ENCODE peak calls at places on chromosomes 2 and 18, in eight cellular contexts. One of them, this sample, is unnamed.

GRCh38 chr2:21657475-21657874 is 533.7 kb downstream of the TDRD15 start:
- DNase-seq in psoas muscle: no peak
- DNase-seq in astrocyte of the spinal cord: no peak
- DNase-seq in GM20000: no peak
- DNase-seq in NCI-H187 treated with DMSO at 0.1 percent for 48 hours: no peak
- DNase-seq in hippocampal formation: no peak
- DNase-seq in GM12865: no peak
- DNase-seq in Daoy: no peak
- DNase-seq in this sample: no peak

GRCh38 chr2:44941551-44942234 is at the start of gene SIX3:
- DNase-seq in psoas muscle: no peak
- DNase-seq in astrocyte of the spinal cord: no peak
- DNase-seq in GM20000: peak
- DNase-seq in NCI-H187 treated with DMSO at 0.1 percent for 48 hours: no peak
- DNase-seq in hippocampal formation: no peak
- DNase-seq in GM12865: peak
- DNase-seq in Daoy: peak
- DNase-seq in this sample: no peak

GRCh38 chr18:55748227-55748738 is 160.3 kb upstream of the TCF4 start:
- DNase-seq in psoas muscle: no peak
- DNase-seq in astrocyte of the spinal cord: no peak
- DNase-seq in GM20000: no peak
- DNase-seq in NCI-H187 treated with DMSO at 0.1 percent for 48 hours: no peak
- DNase-seq in hippocampal formation: no peak
- DNase-seq in GM12865: no peak
- DNase-seq in Daoy: no peak
- DNase-seq in this sample: no peak

GRCh38 chr2:96477458-96477857 is 27.7 kb downstream of the NEURL3 start:
- DNase-seq in psoas muscle: no peak
- DNase-seq in astrocyte of the spinal cord: no peak
- DNase-seq in GM20000: no peak
- DNase-seq in NCI-H187 treated with DMSO at 0.1 percent for 48 hours: no peak
- DNase-seq in hippocampal formation: no peak
- DNase-seq in GM12865: no peak
- DNase-seq in Daoy: no peak
- DNase-seq in this sample: no peak

GRCh38 chr2:211744379-211744778 is 794.2 kb downstream of the ERBB4 start:
- DNase-seq in psoas muscle: no peak
- DNase-seq in astrocyte of the spinal cord: no peak
- DNase-seq in GM20000: no peak
- DNase-seq in NCI-H187 treated with DMSO at 0.1 percent for 48 hours: no peak
- DNase-seq in hippocampal formation: peak
- DNase-seq in GM12865: no peak
- DNase-seq in Daoy: no peak
- DNase-seq in this sample: no peak

GRCh38 chr18:79567481-79568147 is 112.0 kb upstream of the CTDP1 start:
- DNase-seq in psoas muscle: peak
- DNase-seq in astrocyte of the spinal cord: peak
- DNase-seq in GM20000: no peak
- DNase-seq in NCI-H187 treated with DMSO at 0.1 percent for 48 hours: no peak
- DNase-seq in hippocampal formation: no peak
- DNase-seq in GM12865: no peak
- DNase-seq in Daoy: peak
- DNase-seq in this sample: peak

GRCh38 chr2:71850306-71850801 is 297.3 kb downstream of the CYP26B1 start:
- DNase-seq in psoas muscle: no peak
- DNase-seq in astrocyte of the spinal cord: no peak
- DNase-seq in GM20000: no peak
- DNase-seq in NCI-H187 treated with DMSO at 0.1 percent for 48 hours: no peak
- DNase-seq in hippocampal formation: no peak
- DNase-seq in GM12865: no peak
- DNase-seq in Daoy: no peak
- DNase-seq in this sample: no peak

GRCh38 chr2:75592028-75592427 is 31.3 kb upstream of the EVA1A start:
- DNase-seq in psoas muscle: no peak
- DNase-seq in astrocyte of the spinal cord: no peak
- DNase-seq in GM20000: no peak
- DNase-seq in NCI-H187 treated with DMSO at 0.1 percent for 48 hours: no peak
- DNase-seq in hippocampal formation: no peak
- DNase-seq in GM12865: peak
- DNase-seq in Daoy: peak
- DNase-seq in this sample: no peak

GRCh38 chr2:107313316-107313715 is 427.3 kb upstream of the ST6GAL2 start:
- DNase-seq in psoas muscle: no peak
- DNase-seq in astrocyte of the spinal cord: no peak
- DNase-seq in GM20000: no peak
- DNase-seq in NCI-H187 treated with DMSO at 0.1 percent for 48 hours: no peak
- DNase-seq in hippocampal formation: no peak
- DNase-seq in GM12865: no peak
- DNase-seq in Daoy: no peak
- DNase-seq in this sample: no peak

GRCh38 chr2:203383038-203383437 is 54.8 kb downstream of the ABI2 start:
- DNase-seq in psoas muscle: no peak
- DNase-seq in astrocyte of the spinal cord: no peak
- DNase-seq in GM20000: no peak
- DNase-seq in NCI-H187 treated with DMSO at 0.1 percent for 48 hours: no peak
- DNase-seq in hippocampal formation: no peak
- DNase-seq in GM12865: no peak
- DNase-seq in Daoy: no peak
- DNase-seq in this sample: no peak

GRCh38 chr2:60976875-60977561 is 40.5 kb upstream of the PEX13 start:
- DNase-seq in psoas muscle: no peak
- DNase-seq in astrocyte of the spinal cord: no peak
- DNase-seq in GM20000: peak
- DNase-seq in NCI-H187 treated with DMSO at 0.1 percent for 48 hours: no peak
- DNase-seq in hippocampal formation: no peak
- DNase-seq in GM12865: peak
- DNase-seq in Daoy: no peak
- DNase-seq in this sample: no peak

GRCh38 chr2:175167076-175167791 is 769 bp downstream of the ATF2 start:
- DNase-seq in psoas muscle: no peak
- DNase-seq in astrocyte of the spinal cord: peak
- DNase-seq in GM20000: peak
- DNase-seq in NCI-H187 treated with DMSO at 0.1 percent for 48 hours: no peak
- DNase-seq in hippocampal formation: peak
- DNase-seq in GM12865: peak
- DNase-seq in Daoy: peak
- DNase-seq in this sample: no peak

GRCh38 chr18:30775629-30776028 is 266.9 kb downstream of the DSC3 start:
- DNase-seq in psoas muscle: no peak
- DNase-seq in astrocyte of the spinal cord: no peak
- DNase-seq in GM20000: no peak
- DNase-seq in NCI-H187 treated with DMSO at 0.1 percent for 48 hours: no peak
- DNase-seq in hippocampal formation: no peak
- DNase-seq in GM12865: no peak
- DNase-seq in Daoy: no peak
- DNase-seq in this sample: no peak

GRCh38 chr2:60463249-60463648 is 90.2 kb downstream of the BCL11A start:
- DNase-seq in psoas muscle: no peak
- DNase-seq in astrocyte of the spinal cord: peak
- DNase-seq in GM20000: no peak
- DNase-seq in NCI-H187 treated with DMSO at 0.1 percent for 48 hours: no peak
- DNase-seq in hippocampal formation: peak
- DNase-seq in GM12865: no peak
- DNase-seq in Daoy: peak
- DNase-seq in this sample: peak

GRCh38 chr18:75161629-75162028 is 47.3 kb downstream of the PTGR3 start:
- DNase-seq in psoas muscle: peak
- DNase-seq in astrocyte of the spinal cord: no peak
- DNase-seq in GM20000: peak
- DNase-seq in NCI-H187 treated with DMSO at 0.1 percent for 48 hours: no peak
- DNase-seq in hippocampal formation: no peak
- DNase-seq in GM12865: no peak
- DNase-seq in Daoy: peak
- DNase-seq in this sample: no peak

GRCh38 chr2:46216213-46216612 is 81.0 kb upstream of the EPAS1 start:
- DNase-seq in psoas muscle: no peak
- DNase-seq in astrocyte of the spinal cord: peak
- DNase-seq in GM20000: no peak
- DNase-seq in NCI-H187 treated with DMSO at 0.1 percent for 48 hours: no peak
- DNase-seq in hippocampal formation: no peak
- DNase-seq in GM12865: no peak
- DNase-seq in Daoy: no peak
- DNase-seq in this sample: peak

GRCh38 chr2:20516646-20517341 is 69.9 kb downstream of the RHOB start:
- DNase-seq in psoas muscle: no peak
- DNase-seq in astrocyte of the spinal cord: peak
- DNase-seq in GM20000: peak
- DNase-seq in NCI-H187 treated with DMSO at 0.1 percent for 48 hours: no peak
- DNase-seq in hippocampal formation: peak
- DNase-seq in GM12865: peak
- DNase-seq in Daoy: no peak
- DNase-seq in this sample: no peak